ENCODE peak calls at places on chromosomes 2 and 18, in six cellular contexts. S is thyroid gland; Y is NCI-H460; T is CD4-positive, CD25-positive, alpha-beta regulatory T cell; Z is NCI-H1092; C is HFFc6. X is an unnamed sample.

GRCh38 chr18:77009675-77010074 is 122.9 kb downstream of the MBP start:
- DNase-seq in S (no peak), Y (no peak), C (no peak), Z (no peak), T (no peak), X (no peak)

GRCh38 chr2:9141706-9142460 is 64.7 kb upstream of the ASAP2 start:
- DNase-seq in Z (no peak), C (no peak), Y (no peak), S (no peak), T (no peak), X (no peak)

GRCh38 chr2:239357954-239358754 is 42.7 kb downstream of the HDAC4 start:
- DNase-seq in Y (peak; percentile 75), Z (no peak), T (no peak), S (no peak), C (no peak), X (no peak)

GRCh38 chr18:58881469-58881868 is 16.8 kb downstream of the ZNF532 start:
- DNase-seq in Z (no peak), T (no peak), C (no peak), Y (no peak), S (no peak), X (no peak)

GRCh38 chr2:42101641-42102605 is 54.1 kb downstream of the PKDCC start:
- DNase-seq in C (peak; percentile 69), S (peak; percentile 65), Z (no peak), T (peak; percentile 91), Y (no peak), X (peak; percentile 40)

GRCh38 chr2:73716518-73717250 is 20.5 kb downstream of the TPRKB start:
- DNase-seq in T (peak; percentile 8), S (no peak), Z (no peak), C (no peak), Y (no peak), X (no peak)

GRCh38 chr2:213317929-213318328 is 33.7 kb downstream of the SPAG16 start:
- DNase-seq in C (peak; percentile 50), Y (no peak), Z (no peak), T (no peak), S (no peak), X (no peak)

GRCh38 chr2:174635747-174636399 is 38.3 kb upstream of the WIPF1 start:
- DNase-seq in T (peak; percentile 44), C (peak; percentile 54), Y (no peak), Z (no peak), S (no peak), X (no peak)

GRCh38 chr2:129554373-129554772 is 425.1 kb upstream of the RAB6C start:
- DNase-seq in S (no peak), T (no peak), Z (no peak), Y (no peak), C (no peak), X (no peak)

GRCh38 chr2:81324046-81324445 is 1019.5 kb upstream of the LRRTM1 start:
- DNase-seq in S (no peak), C (no peak), Y (peak; percentile 19), Z (no peak), T (no peak), X (peak; percentile 0)

GRCh38 chr2:85796046-85796548 is 42.3 kb downstream of the ATOH8 start:
- DNase-seq in C (no peak), Z (no peak), Y (no peak), S (no peak), T (no peak), X (no peak)

GRCh38 chr2:96186562-96186961 is 22.1 kb downstream of the STARD7 start:
- DNase-seq in Y (no peak), S (no peak), T (no peak), Z (no peak), C (no peak), X (no peak)

GRCh38 chr18:76544511-76545350 is 49.7 kb upstream of the ZNF516 start:
- DNase-seq in S (no peak), T (no peak), Z (no peak), C (no peak), Y (peak; percentile 53), X (no peak)

GRCh38 chr2:205688417-205689200 is 6.3 kb downstream of the NRP2 start:
- DNase-seq in Y (no peak), S (no peak), Z (no peak), C (no peak), T (no peak), X (no peak)

GRCh38 chr2:207749873-207750272 is 19.8 kb downstream of the FZD5 start:
- DNase-seq in Z (no peak), S (no peak), T (no peak), C (no peak), Y (no peak), X (no peak)

GRCh38 chr2:177171418-177171865 is 41.2 kb upstream of the HNRNPA3 start:
- DNase-seq in Y (no peak), Z (no peak), S (no peak), C (no peak), T (no peak), X (peak; percentile 35)

GRCh38 chr2:70960833-70961647 is 17.4 kb upstream of the ANKRD53 start:
- DNase-seq in S (no peak), C (no peak), Z (no peak), Y (no peak), T (no peak), X (no peak)

GRCh38 chr18:60044290-60045006 is 144.7 kb downstream of the PMAIP1 start:
- DNase-seq in T (no peak), Z (no peak), C (peak; percentile 80), S (no peak), Y (no peak), X (no peak)

GRCh38 chr18:35782926-35783325 is 189.6 kb upstream of the RMP24 start:
- DNase-seq in T (no peak), Y (no peak), S (no peak), C (no peak), Z (no peak), X (no peak)

GRCh38 chr2:100580474-100581264 is 17.9 kb downstream of the PDCL3 start:
- DNase-seq in C (no peak), S (no peak), Z (no peak), T (peak; percentile 77), Y (no peak), X (no peak)

GRCh38 chr18:53796042-53796729 is 428.3 kb downstream of the MBD2 start:
- DNase-seq in C (peak; percentile 8), Z (no peak), S (no peak), Y (peak; percentile 14), T (no peak), X (no peak)

GRCh38 chr2:174902491-174903242 is 102.5 kb downstream of the CHN1 start:
- DNase-seq in Z (no peak), Y (no peak), S (no peak), T (peak; percentile 50), C (no peak), X (peak; percentile 67)

X was measured in dermis microvascular lymphatic vessel endothelial cell.